ENCODE peak calls at places on chromosome 16, in seven cellular contexts. T, R, U, Z, B, I and F are unnamed samples. For H3K9me3, the result is how much of the 10 kb centered on the place peaks cover.

GRCh38 chr16:8571061-8571596 is 19.2 kb downstream of the TMEM114 start:
- DNase-seq in B (no peak), I (no peak), U (no peak), R (no peak), Z (no peak), T (no peak), F (no peak)

GRCh38 chr16:11585460-11586374 is 1.0 kb downstream of the LITAF start:
- DNase-seq in T (peak), R (no peak), I (peak), U (peak), Z (peak), B (no peak), F (no peak)

GRCh38 chr16:16073884-16074781 is 124.7 kb downstream of the ABCC1 start:
- DNase-seq in R (no peak), B (peak), I (no peak), T (no peak), Z (no peak), U (peak), F (no peak)

GRCh38 chr16:84952335-84953050 is 58.8 kb downstream of the ZDHHC7 start:
- DNase-seq in B (peak), U (peak), I (peak), Z (peak), R (peak), T (peak), F (peak)

GRCh38 chr16:68356249-68356918 is 45.6 kb downstream of the PRMT7 start:
- DNase-seq in U (no peak), T (peak), I (no peak), R (no peak), Z (peak), B (peak), F (no peak)

GRCh38 chr16:58038219-58038641 is 12.7 kb downstream of the MMP15 start:
- DNase-seq in R (no peak), Z (no peak), I (no peak), B (no peak), U (no peak), T (no peak), F (no peak)

GRCh38 chr16:82603784-82604411 is 22.9 kb upstream of the CDH13 start:
- DNase-seq in R (no peak), I (peak), Z (no peak), U (no peak), T (peak), B (peak), F (no peak)

GRCh38 chr16:82653550-82654511 is 27.1 kb downstream of the CDH13 start:
- DNase-seq in B (peak), R (no peak), I (no peak), Z (peak), U (no peak), T (no peak), F (no peak)

GRCh38 chr16:26672206-26672605 is 394.5 kb upstream of the C16orf82 start:
- DNase-seq in B (peak), Z (no peak), R (no peak), I (no peak), U (no peak), T (no peak), F (no peak)

GRCh38 chr16:84252214-84252613 is 12.4 kb upstream of the KCNG4 start:
- DNase-seq in I (no peak), R (no peak), T (no peak), Z (no peak), B (no peak), U (no peak), F (no peak)

GRCh38 chr16:87348616-87349157 is 31.5 kb upstream of the C16orf95 start:
- DNase-seq in B (no peak), Z (no peak), U (no peak), T (peak), I (peak), R (no peak), F (no peak)

GRCh38 chr16:68508641-68509240 is 30.4 kb upstream of the ZFP90 start:
- DNase-seq in T (no peak), B (no peak), Z (no peak), I (no peak), U (no peak), R (no peak), F (no peak)

GRCh38 chr16:26569793-26570192 is 496.9 kb upstream of the C16orf82 start:
- DNase-seq in B (no peak), R (no peak), T (no peak), Z (no peak), U (no peak), I (no peak), F (peak)

GRCh38 chr16:35798885-35799426 is 2339.5 kb downstream of the TP53TG3F start:
- DNase-seq in U (no peak), Z (no peak), I (peak), T (peak), R (no peak), B (peak), F (no peak)
- H3K9me3 ChIP-seq in U (under half), Z (under half), I (under half), T (under half), R (under half), B (under half), F (under half)

DNA sequence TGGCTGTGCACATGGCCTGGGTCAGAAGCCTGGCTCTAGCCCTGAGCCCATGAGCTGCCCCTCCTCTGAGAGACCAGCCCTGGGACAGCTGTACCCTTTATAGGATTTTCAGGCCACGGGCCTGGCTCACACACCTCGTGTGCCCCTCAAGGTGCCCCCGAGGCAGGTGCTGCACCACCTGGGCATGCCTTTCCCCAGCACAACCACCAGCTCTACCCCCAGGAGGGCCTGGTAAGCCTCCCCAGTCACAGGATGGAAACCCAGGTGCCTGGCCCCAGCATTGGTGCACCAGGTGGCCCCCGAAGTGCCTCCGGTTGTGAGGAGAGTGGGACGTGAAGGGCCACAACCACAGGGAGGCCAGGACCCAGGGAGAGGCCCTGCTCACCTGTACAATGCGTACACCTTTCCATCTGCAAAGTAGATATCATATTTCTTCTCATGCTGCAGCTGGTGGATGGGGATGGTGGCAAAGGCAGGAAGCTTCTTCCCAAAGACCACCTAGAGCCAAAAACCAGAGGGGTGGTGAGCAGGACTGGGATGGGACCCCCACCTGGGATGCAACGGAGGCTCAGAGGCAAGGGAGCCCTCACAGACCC is 6.3 kb downstream of the ZNF598 start:
- DNase-seq in R (no peak), B (no peak), U (no peak), Z (no peak), I (no peak), T (no peak), F (no peak)
- H3K27ac ChIP-seq in R (no peak), B (no peak), U (no peak), Z (peak), I (no peak), T (no peak), F (no peak)

GRCh38 chr16:2598133-2598641 is 60.4 kb downstream of the PDPK1 start:
- DNase-seq in T (peak), R (no peak), U (no peak), I (no peak), B (no peak), Z (no peak), F (no peak)

GRCh38 chr16:2598723-2599122 is 60.9 kb downstream of the PDPK1 start:
- DNase-seq in B (no peak), I (no peak), U (no peak), T (peak), Z (no peak), R (no peak), F (no peak)

GRCh38 chr16:2596747-2597559 is 59.1 kb downstream of the PDPK1 start:
- DNase-seq in R (no peak), B (peak), U (no peak), T (peak), Z (no peak), I (no peak), F (no peak)

GRCh38 chr16:2595376-2596200 is 57.8 kb downstream of the PDPK1 start:
- DNase-seq in U (no peak), I (no peak), Z (no peak), B (no peak), T (peak), R (no peak), F (no peak)

GRCh38 chr16:2597560-2597902 is 59.7 kb downstream of the PDPK1 start:
- DNase-seq in I (no peak), T (peak), R (no peak), Z (no peak), U (no peak), B (no peak), F (no peak)
- H3K9me3 ChIP-seq in I (under half), T (under half), R (under half), Z (under half), U (under half), B (under half), F (under half)

DNA sequence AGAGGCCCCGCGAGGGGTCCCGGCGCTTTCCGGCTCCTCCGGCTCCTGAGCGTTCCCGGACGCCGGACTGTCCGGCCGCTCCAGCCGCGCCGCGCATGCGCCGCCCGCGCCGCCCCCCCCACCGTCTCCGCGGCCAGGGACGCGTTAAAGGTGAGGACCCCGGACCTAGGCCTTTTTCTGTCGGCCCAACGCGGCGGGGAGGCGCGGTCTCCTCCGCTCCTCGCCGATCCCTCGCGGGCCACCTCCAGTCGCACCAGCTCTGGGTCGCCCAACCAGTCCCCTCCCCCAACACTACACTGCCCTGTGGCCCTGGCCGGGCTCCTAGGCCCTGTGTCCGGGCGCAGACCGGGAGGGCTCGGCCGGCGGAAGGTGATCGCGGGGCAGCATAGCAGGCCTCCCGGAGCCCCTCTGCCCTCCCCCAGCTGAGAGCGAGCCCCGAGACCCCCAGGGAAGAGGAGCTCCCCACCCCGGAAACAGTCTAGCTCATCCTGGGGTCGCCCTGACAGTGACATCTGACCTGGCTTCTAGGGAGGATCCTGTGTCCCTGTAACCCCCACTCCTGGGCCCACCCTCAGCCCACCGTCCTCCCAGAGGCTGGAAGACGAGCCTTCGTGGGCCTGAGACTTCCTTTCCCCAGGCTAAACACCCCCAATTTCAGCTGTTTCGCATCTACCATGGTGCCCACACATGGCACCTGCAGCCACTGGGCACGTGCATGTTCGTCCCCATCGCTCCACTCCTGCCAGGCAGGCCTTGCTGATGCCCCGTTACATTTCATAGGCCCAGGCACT is 14.7 kb upstream of the BCAR1 start:
- DNase-seq in T (peak), U (peak), R (no peak), I (peak), Z (no peak), B (peak), F (no peak)
- H3K27ac ChIP-seq in T (peak), U (peak), R (peak), I (peak), Z (no peak), B (peak), F (no peak)

GRCh38 chr16:35911899-35912298 is 2452.5 kb downstream of the TP53TG3F start:
- DNase-seq in R (no peak), U (no peak), Z (no peak), I (no peak), T (no peak), B (no peak), F (no peak)
- H3K9me3 ChIP-seq in R (under half), U (under half), Z (under half), I (under half), T (under half), B (under half), F (under half)

DNA sequence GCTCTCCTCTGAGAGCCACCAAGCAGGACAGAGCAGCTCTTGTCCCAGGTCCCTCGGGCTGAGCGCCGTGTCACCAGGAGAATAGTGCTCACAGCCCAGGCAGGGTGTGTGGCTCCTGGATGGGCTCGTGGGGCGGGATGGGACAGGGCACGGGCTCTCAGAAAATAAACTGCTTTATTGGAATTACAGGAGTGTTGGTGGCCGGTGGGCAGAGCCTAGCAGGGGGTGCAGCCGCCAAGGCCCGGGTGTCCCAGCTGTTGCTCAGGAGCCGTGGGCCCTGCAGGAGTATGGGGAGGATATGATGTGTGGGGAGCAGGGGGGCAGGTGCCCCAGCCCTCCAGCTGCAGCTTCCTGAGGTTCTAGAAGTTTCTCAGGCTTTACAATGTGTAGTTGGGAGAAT is 17.1 kb downstream of the TELO2 start:
- DNase-seq in Z (no peak), R (no peak), I (no peak), T (peak), B (no peak), U (no peak), F (no peak)
- H3K27ac ChIP-seq in Z (no peak), R (peak), I (peak), T (peak), B (no peak), U (peak), F (no peak)

DNA sequence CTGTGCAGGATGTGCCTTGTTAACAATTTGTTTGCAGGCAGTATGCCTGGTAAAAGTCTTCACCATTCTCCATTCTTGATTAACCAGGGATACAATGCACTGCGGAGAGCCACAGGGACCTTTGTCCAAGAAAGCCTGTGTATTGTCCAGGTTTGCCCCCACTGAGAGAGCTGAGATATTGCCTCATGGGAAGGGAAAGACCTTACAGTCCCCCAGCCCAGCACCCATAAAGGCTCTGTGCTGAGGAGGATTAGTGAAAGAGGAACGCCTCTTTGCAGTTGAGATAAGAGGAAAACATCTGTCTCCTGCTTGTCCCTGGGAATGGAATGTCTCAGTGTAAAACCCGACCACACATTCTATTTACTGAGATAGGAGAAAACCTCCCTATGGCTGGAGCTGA is 2169.6 kb downstream of the TP53TG3F start:
- DNase-seq in U (no peak), Z (no peak), R (no peak), B (no peak), T (no peak), I (no peak), F (no peak)
- H3K9me3 ChIP-seq in U (under half), Z (under half), R (under half), B (under half), T (under half), I (under half), F (under half)

GRCh38 chr16:86258713-86259112 is 251.6 kb upstream of the FOXF1 start:
- DNase-seq in Z (no peak), B (no peak), R (no peak), U (no peak), T (no peak), I (no peak), F (no peak)
- H3K27ac ChIP-seq in Z (no peak), B (no peak), R (no peak), U (no peak), T (no peak), I (no peak), F (no peak)

GRCh38 chr16:60905806-60906205 is 1130.4 kb downstream of the CDH8 start:
- DNase-seq in U (no peak), R (no peak), Z (no peak), I (no peak), T (no peak), B (no peak), F (no peak)
- H3K9me3 ChIP-seq in U (under half), R (under half), Z (under half), I (under half), T (under half), B (under half), F (under half)